ENCODE peak calls at places on chromosomes 1 and 21, in ten cellular contexts. D, J, I, E, G, W, Q, A, H and L are unnamed samples.

GRCh38 chr21:35940074-35940927 is 120.0 kb downstream of the SETD4 start:
- DNase-seq in A (peak; percentile 86), Q (peak; percentile 35), G (no peak), W (no peak), I (peak; percentile 21), J (peak; percentile 78), H (peak; percentile 89), E (no peak), D (peak; percentile 87), L (no peak)

GRCh38 chr1:227766015-227766634 is 30.9 kb downstream of the SNAP47 start:
- DNase-seq in D (no peak), G (peak; percentile 83), A (no peak), I (no peak), E (no peak), Q (peak; percentile 68), J (peak; percentile 48), W (no peak), H (no peak), L (no peak)

GRCh38 chr1:174726167-174726879 is 273.4 kb upstream of the CACYBP start:
- DNase-seq in I (no peak), D (peak; percentile 70), E (no peak), W (no peak), G (no peak), J (peak; percentile 58), H (peak; percentile 55), Q (no peak), A (peak; percentile 59), L (no peak)

GRCh38 chr1:52595061-52595460 is 7.1 kb upstream of the GPX7 start:
- DNase-seq in W (no peak), Q (no peak), D (no peak), I (no peak), E (no peak), H (no peak), J (no peak), A (no peak), G (no peak), L (no peak)

GRCh38 chr1:151935154-151935553 is 25.8 kb upstream of the THEM4 start:
- DNase-seq in I (no peak), J (peak; percentile 44), G (no peak), Q (no peak), H (peak; percentile 39), W (no peak), A (peak; percentile 46), D (no peak), E (no peak), L (no peak)

GRCh38 chr21:44005071-44005470 is 7.0 kb upstream of the TRAPPC10 start:
- DNase-seq in Q (no peak), A (no peak), J (no peak), H (no peak), G (no peak), W (no peak), D (no peak), E (no peak), I (no peak), L (no peak)

GRCh38 chr1:43147625-43148319 is 24.3 kb downstream of the EBNA1BP2 start:
- DNase-seq in E (peak; percentile 44), A (peak; percentile 76), I (peak; percentile 39), W (peak; percentile 63), D (peak; percentile 65), H (peak; percentile 82), G (no peak), J (peak; percentile 73), Q (peak; percentile 49), L (peak; percentile 88)

GRCh38 chr21:15839026-15839425 is 109.2 kb downstream of the USP25 start:
- DNase-seq in E (no peak), I (no peak), A (no peak), H (no peak), D (no peak), W (no peak), G (no peak), J (peak; percentile 54), Q (no peak), L (no peak)

GRCh38 chr1:111220302-111220890 is 7.1 kb upstream of the CHI3L2 start:
- DNase-seq in D (no peak), I (no peak), H (no peak), A (no peak), W (no peak), Q (no peak), E (no peak), J (no peak), G (no peak), L (no peak)

GRCh38 chr21:46122241-46122671 is 24.3 kb downstream of the COL6A2 start:
- DNase-seq in W (peak; percentile 14), A (peak; percentile 61), D (peak; percentile 71), E (peak; percentile 19), H (peak; percentile 60), J (peak; percentile 77), I (no peak), G (no peak), Q (peak; percentile 6), L (peak; percentile 3)

GRCh38 chr1:4004635-4005430 is 104.8 kb upstream of the C1orf174 start:
- DNase-seq in D (no peak), W (no peak), H (no peak), Q (no peak), A (no peak), E (no peak), G (peak; percentile 2), J (no peak), I (no peak), L (no peak)

GRCh38 chr1:226466301-226466700 is 58.4 kb upstream of the PARP1 start:
- DNase-seq in G (no peak), A (peak; percentile 14), H (peak; percentile 37), Q (no peak), W (no peak), D (no peak), J (no peak), E (no peak), I (no peak), L (no peak)

DNA sequence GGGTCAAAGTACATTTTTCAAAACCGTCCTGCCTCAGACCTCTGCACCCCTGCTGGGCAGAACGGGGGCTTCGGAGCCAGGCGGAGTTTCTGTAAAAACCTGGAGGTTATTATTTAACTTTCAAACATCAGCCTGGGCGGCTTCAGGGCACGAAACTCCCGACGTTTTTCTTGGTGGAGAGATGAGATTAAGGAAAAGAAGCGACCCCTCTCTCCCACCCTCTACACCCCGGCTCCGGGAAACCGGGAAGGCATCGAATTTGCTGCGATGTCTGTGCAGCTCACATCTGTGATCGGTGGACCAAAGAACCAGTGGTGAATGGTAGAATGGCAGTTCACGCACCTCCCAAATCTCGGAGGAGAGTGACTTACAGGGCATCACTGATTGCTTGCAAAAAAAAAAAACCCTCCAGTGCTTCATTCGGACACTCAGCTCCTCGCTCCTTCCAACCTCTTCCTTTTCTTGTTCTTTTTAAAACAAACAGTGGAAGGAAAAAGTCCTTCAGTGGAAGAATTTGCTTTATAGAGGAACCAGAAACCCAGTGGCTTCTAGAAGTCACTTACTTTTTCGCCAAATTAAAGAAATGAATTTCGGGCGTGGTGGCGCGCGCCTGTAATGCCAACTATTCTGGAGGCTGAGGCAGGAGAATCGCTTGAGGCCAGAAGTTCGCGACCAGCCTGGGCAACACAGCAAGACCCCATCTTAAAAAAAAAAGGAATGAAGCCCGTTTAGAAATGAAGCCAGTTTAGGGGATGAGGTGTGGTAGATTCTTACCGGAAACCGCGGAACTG is 875 bp downstream of the PHACTR4 start:
- DNase-seq in E (no peak), J (peak; percentile 44), D (peak; percentile 41), H (peak; percentile 45), W (no peak), A (peak; percentile 30), Q (peak; percentile 34), G (no peak), I (peak; percentile 56), L (peak; percentile 19)
- TF ChIP-seq CTCF in E (no peak), J (no peak), D (no peak), H (peak; percentile 8), W (peak; percentile 21), A (peak; percentile 20), Q (peak; percentile 22), G (no peak), I (no peak), L (peak; percentile 38)

DNA sequence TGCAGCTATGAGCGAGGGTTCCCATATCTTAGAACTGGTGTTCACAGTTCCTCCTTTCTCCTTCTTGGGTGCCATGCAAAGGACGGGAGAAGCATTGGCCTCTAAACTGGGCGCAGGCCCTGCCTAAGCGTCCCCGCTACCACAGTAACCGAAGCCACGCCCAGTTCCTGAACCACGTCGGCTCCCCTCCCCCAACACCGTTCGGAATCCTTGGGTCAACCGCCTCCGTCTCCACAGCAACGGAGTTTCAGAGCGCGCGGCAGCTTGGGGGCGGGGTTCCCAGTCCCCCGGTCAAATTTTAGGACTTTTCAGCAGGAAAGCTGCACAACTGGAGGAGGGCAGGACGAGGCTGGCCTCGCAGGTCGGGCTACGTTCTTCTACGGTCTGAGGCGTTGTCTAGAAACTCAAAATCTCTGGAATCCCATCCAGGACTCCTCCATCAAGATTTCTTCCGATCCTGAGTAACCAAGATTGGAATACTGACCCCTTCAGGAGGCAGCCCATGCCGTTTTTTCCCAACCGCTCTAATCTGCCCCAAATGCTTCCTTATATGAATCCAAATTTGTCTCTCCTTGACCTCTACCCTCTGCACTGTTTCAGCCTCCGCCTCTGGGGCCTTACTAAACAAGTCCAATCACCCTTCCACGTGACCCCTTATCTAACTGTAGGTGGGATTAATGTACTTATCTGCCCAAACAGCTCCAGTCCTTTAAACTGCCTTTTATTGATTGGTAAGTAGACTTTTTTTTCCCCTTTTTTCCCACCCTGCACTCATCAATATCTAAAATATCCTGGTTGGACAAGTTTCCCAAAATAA is at the start of gene SPAG17:
- DNase-seq in A (peak; percentile 74), H (peak; percentile 89), I (peak; percentile 21), G (no peak), Q (peak; percentile 48), D (peak; percentile 62), E (no peak), J (peak; percentile 40), W (peak; percentile 60), L (peak; percentile 75)
- TF ChIP-seq CTCF in A (no peak), H (peak; percentile 56), I (no peak), G (no peak), Q (no peak), D (peak; percentile 39), E (no peak), J (peak; percentile 48), W (peak; percentile 7), L (peak; percentile 49)

GRCh38 chr21:33196956-33197374 is 32.8 kb upstream of the IFNAR2 start:
- DNase-seq in D (peak; percentile 68), Q (peak; percentile 63), E (no peak), I (peak; percentile 49), A (peak; percentile 72), H (peak; percentile 75), J (peak; percentile 56), W (peak; percentile 39), G (no peak), L (peak; percentile 56)
- TF ChIP-seq CTCF in D (peak; percentile 61), Q (peak; percentile 87), E (no peak), I (peak; percentile 64), A (peak; percentile 69), H (peak; percentile 69), J (peak; percentile 57), W (peak; percentile 77), G (peak; percentile 84), L (peak; percentile 89)

DNA sequence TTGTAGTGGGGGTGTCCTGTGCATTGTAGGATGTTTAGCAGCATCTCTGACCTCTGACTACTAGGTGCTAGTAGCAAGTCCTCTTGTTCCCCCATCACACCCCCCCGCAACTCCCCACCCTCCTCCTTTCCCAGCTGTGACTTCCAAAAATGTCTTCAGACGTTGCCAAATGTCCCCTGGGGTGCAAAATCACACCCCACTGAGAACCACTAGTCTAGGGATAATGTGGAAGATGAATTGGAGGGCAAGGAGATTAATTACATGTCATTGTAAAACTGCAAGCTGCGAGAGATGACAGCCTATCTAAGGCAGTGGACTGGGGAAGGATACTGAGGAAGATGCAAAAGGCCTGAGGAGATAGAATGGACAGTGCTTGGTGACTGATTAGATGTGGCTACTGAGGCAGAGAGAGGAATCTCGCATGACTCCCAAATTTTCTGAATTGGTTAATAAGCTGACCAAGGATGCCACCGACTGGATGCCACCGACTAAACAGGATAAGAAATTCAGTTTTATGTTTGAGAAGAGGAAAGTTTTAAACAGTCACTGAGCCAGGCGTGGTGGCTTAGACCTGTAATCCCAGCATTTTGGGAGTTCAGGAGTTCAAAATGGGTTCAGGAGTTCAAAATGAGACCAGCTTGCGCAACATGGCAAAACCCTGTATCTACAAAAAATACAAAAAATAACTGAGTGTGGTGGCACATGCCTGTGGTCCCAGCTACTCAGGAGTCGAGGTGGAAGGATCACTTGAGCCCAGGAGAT is 3.1 kb upstream of the JAK1 start:
- DNase-seq in J (no peak), H (peak; percentile 29), A (peak; percentile 40), I (no peak), D (peak; percentile 45), W (no peak), Q (no peak), G (no peak), E (no peak), L (no peak)
- TF ChIP-seq CTCF in J (no peak), H (no peak), A (peak; percentile 2), I (no peak), D (no peak), W (no peak), Q (no peak), G (no peak), E (no peak), L (no peak)